ENCODE peak calls at places on chromosomes 11 and 22, in nine cellular contexts. One of them, this sample, is unnamed.

GRCh38 chr22:20146777-20147176 is 4.1 kb downstream of the CCDC188 start:
- DNase-seq in tibial nerve: no peak
- DNase-seq in heart right ventricle: no peak
- DNase-seq in CD4-positive, CD25-positive, alpha-beta regulatory T cell: no peak
- DNase-seq in CD8-positive, alpha-beta memory T cell: no peak
- DNase-seq in esophagus squamous epithelium: no peak
- DNase-seq in sigmoid colon: no peak
- DNase-seq in body of pancreas: no peak
- DNase-seq in effector memory CD4-positive, alpha-beta T cell: no peak
- DNase-seq in this sample: no peak

GRCh38 chr11:44716256-44716655 is 10.5 kb upstream of the TSPAN18 start:
- DNase-seq in tibial nerve: no peak
- DNase-seq in heart right ventricle: no peak
- DNase-seq in CD4-positive, CD25-positive, alpha-beta regulatory T cell: no peak
- DNase-seq in CD8-positive, alpha-beta memory T cell: no peak
- DNase-seq in esophagus squamous epithelium: no peak
- DNase-seq in sigmoid colon: no peak
- DNase-seq in body of pancreas: no peak
- DNase-seq in effector memory CD4-positive, alpha-beta T cell: no peak
- DNase-seq in this sample: no peak

GRCh38 chr11:8650401-8650990 is 32.0 kb downstream of the TRIM66 start:
- DNase-seq in tibial nerve: no peak
- DNase-seq in heart right ventricle: no peak
- DNase-seq in CD4-positive, CD25-positive, alpha-beta regulatory T cell: no peak
- DNase-seq in CD8-positive, alpha-beta memory T cell: no peak
- DNase-seq in esophagus squamous epithelium: no peak
- DNase-seq in sigmoid colon: no peak
- DNase-seq in body of pancreas: no peak
- DNase-seq in effector memory CD4-positive, alpha-beta T cell: no peak
- DNase-seq in this sample: no peak

GRCh38 chr11:84899740-84900139 is 727.4 kb downstream of the DLG2 start:
- DNase-seq in tibial nerve: no peak
- DNase-seq in heart right ventricle: no peak
- DNase-seq in CD4-positive, CD25-positive, alpha-beta regulatory T cell: no peak
- DNase-seq in CD8-positive, alpha-beta memory T cell: no peak
- DNase-seq in esophagus squamous epithelium: no peak
- DNase-seq in sigmoid colon: no peak
- DNase-seq in body of pancreas: no peak
- DNase-seq in effector memory CD4-positive, alpha-beta T cell: no peak
- DNase-seq in this sample: no peak

GRCh38 chr22:49992921-49993648 is 19.5 kb downstream of the IL17REL start:
- DNase-seq in tibial nerve: no peak
- DNase-seq in heart right ventricle: peak; percentile 54
- DNase-seq in CD4-positive, CD25-positive, alpha-beta regulatory T cell: peak; percentile 63
- DNase-seq in CD8-positive, alpha-beta memory T cell: peak; percentile 44
- DNase-seq in esophagus squamous epithelium: no peak
- DNase-seq in sigmoid colon: peak; percentile 66
- DNase-seq in body of pancreas: peak; percentile 74
- DNase-seq in effector memory CD4-positive, alpha-beta T cell: peak; percentile 44
- DNase-seq in this sample: peak; percentile 53

GRCh38 chr11:59358595-59358994 is at the start of gene OR5AN1:
- DNase-seq in tibial nerve: no peak
- DNase-seq in heart right ventricle: no peak
- DNase-seq in CD4-positive, CD25-positive, alpha-beta regulatory T cell: no peak
- DNase-seq in CD8-positive, alpha-beta memory T cell: no peak
- DNase-seq in esophagus squamous epithelium: no peak
- DNase-seq in sigmoid colon: no peak
- DNase-seq in body of pancreas: no peak
- DNase-seq in effector memory CD4-positive, alpha-beta T cell: no peak
- DNase-seq in this sample: no peak

GRCh38 chr11:2378527-2379210 is 1.6 kb downstream of the CD81 start:
- DNase-seq in tibial nerve: peak; percentile 64
- DNase-seq in heart right ventricle: peak; percentile 69
- DNase-seq in CD4-positive, CD25-positive, alpha-beta regulatory T cell: no peak
- DNase-seq in CD8-positive, alpha-beta memory T cell: no peak
- DNase-seq in esophagus squamous epithelium: no peak
- DNase-seq in sigmoid colon: peak; percentile 88
- DNase-seq in body of pancreas: no peak
- DNase-seq in effector memory CD4-positive, alpha-beta T cell: no peak
- DNase-seq in this sample: no peak

GRCh38 chr11:70050243-70050642 is 27.9 kb upstream of the ANO1 start:
- DNase-seq in tibial nerve: no peak
- DNase-seq in heart right ventricle: no peak
- DNase-seq in CD4-positive, CD25-positive, alpha-beta regulatory T cell: no peak
- DNase-seq in CD8-positive, alpha-beta memory T cell: no peak
- DNase-seq in esophagus squamous epithelium: no peak
- DNase-seq in sigmoid colon: no peak
- DNase-seq in body of pancreas: no peak
- DNase-seq in effector memory CD4-positive, alpha-beta T cell: no peak
- DNase-seq in this sample: no peak

GRCh38 chr11:68148071-68148805 is 27.1 kb upstream of the CHKA start:
- DNase-seq in tibial nerve: no peak
- DNase-seq in heart right ventricle: no peak
- DNase-seq in CD4-positive, CD25-positive, alpha-beta regulatory T cell: no peak
- DNase-seq in CD8-positive, alpha-beta memory T cell: no peak
- DNase-seq in esophagus squamous epithelium: no peak
- DNase-seq in sigmoid colon: no peak
- DNase-seq in body of pancreas: no peak
- DNase-seq in effector memory CD4-positive, alpha-beta T cell: no peak
- DNase-seq in this sample: no peak

GRCh38 chr11:1771700-1772099 is 8.0 kb upstream of the CTSD start:
- DNase-seq in tibial nerve: no peak
- DNase-seq in heart right ventricle: peak; percentile 4
- DNase-seq in CD4-positive, CD25-positive, alpha-beta regulatory T cell: no peak
- DNase-seq in CD8-positive, alpha-beta memory T cell: no peak
- DNase-seq in esophagus squamous epithelium: no peak
- DNase-seq in sigmoid colon: peak; percentile 58
- DNase-seq in body of pancreas: peak; percentile 7
- DNase-seq in effector memory CD4-positive, alpha-beta T cell: no peak
- DNase-seq in this sample: no peak

GRCh38 chr11:20544536-20545237 is 54.7 kb upstream of the SLC6A5 start:
- DNase-seq in tibial nerve: no peak
- DNase-seq in heart right ventricle: no peak
- DNase-seq in CD4-positive, CD25-positive, alpha-beta regulatory T cell: no peak
- DNase-seq in CD8-positive, alpha-beta memory T cell: no peak
- DNase-seq in esophagus squamous epithelium: no peak
- DNase-seq in sigmoid colon: no peak
- DNase-seq in body of pancreas: no peak
- DNase-seq in effector memory CD4-positive, alpha-beta T cell: no peak
- DNase-seq in this sample: no peak

GRCh38 chr11:111707039-111707690 is 59.0 kb downstream of the PPP2R1B start:
- DNase-seq in tibial nerve: peak; percentile 39
- DNase-seq in heart right ventricle: peak; percentile 61
- DNase-seq in CD4-positive, CD25-positive, alpha-beta regulatory T cell: no peak
- DNase-seq in CD8-positive, alpha-beta memory T cell: no peak
- DNase-seq in esophagus squamous epithelium: no peak
- DNase-seq in sigmoid colon: peak; percentile 87
- DNase-seq in body of pancreas: peak; percentile 64
- DNase-seq in effector memory CD4-positive, alpha-beta T cell: no peak
- DNase-seq in this sample: no peak

GRCh38 chr11:10930961-10931760 is 73.3 kb upstream of the ZBED5 start:
- DNase-seq in tibial nerve: peak; percentile 48
- DNase-seq in heart right ventricle: peak; percentile 80
- DNase-seq in CD4-positive, CD25-positive, alpha-beta regulatory T cell: peak; percentile 33
- DNase-seq in CD8-positive, alpha-beta memory T cell: peak; percentile 26
- DNase-seq in esophagus squamous epithelium: no peak
- DNase-seq in sigmoid colon: peak; percentile 93
- DNase-seq in body of pancreas: peak; percentile 46
- DNase-seq in effector memory CD4-positive, alpha-beta T cell: peak; percentile 27
- DNase-seq in this sample: peak; percentile 30

GRCh38 chr22:24789516-24789915 is 15.0 kb upstream of the PIWIL3 start:
- DNase-seq in tibial nerve: no peak
- DNase-seq in heart right ventricle: no peak
- DNase-seq in CD4-positive, CD25-positive, alpha-beta regulatory T cell: no peak
- DNase-seq in CD8-positive, alpha-beta memory T cell: no peak
- DNase-seq in esophagus squamous epithelium: no peak
- DNase-seq in sigmoid colon: no peak
- DNase-seq in body of pancreas: no peak
- DNase-seq in effector memory CD4-positive, alpha-beta T cell: no peak
- DNase-seq in this sample: no peak

GRCh38 chr22:20647586-20648305 is 126.2 kb upstream of the SERPIND1 start:
- DNase-seq in tibial nerve: no peak
- DNase-seq in heart right ventricle: no peak
- DNase-seq in CD4-positive, CD25-positive, alpha-beta regulatory T cell: no peak
- DNase-seq in CD8-positive, alpha-beta memory T cell: no peak
- DNase-seq in esophagus squamous epithelium: no peak
- DNase-seq in sigmoid colon: no peak
- DNase-seq in body of pancreas: no peak
- DNase-seq in effector memory CD4-positive, alpha-beta T cell: no peak
- DNase-seq in this sample: no peak

GRCh38 chr11:76041208-76041607 is 165.1 kb downstream of the WNT11 start:
- DNase-seq in tibial nerve: no peak
- DNase-seq in heart right ventricle: no peak
- DNase-seq in CD4-positive, CD25-positive, alpha-beta regulatory T cell: no peak
- DNase-seq in CD8-positive, alpha-beta memory T cell: no peak
- DNase-seq in esophagus squamous epithelium: no peak
- DNase-seq in sigmoid colon: no peak
- DNase-seq in body of pancreas: no peak
- DNase-seq in effector memory CD4-positive, alpha-beta T cell: no peak
- DNase-seq in this sample: no peak

GRCh38 chr11:73729594-73730206 is 31.2 kb downstream of the RAB6A start:
- DNase-seq in tibial nerve: no peak
- DNase-seq in heart right ventricle: no peak
- DNase-seq in CD4-positive, CD25-positive, alpha-beta regulatory T cell: no peak
- DNase-seq in CD8-positive, alpha-beta memory T cell: no peak
- DNase-seq in esophagus squamous epithelium: no peak
- DNase-seq in sigmoid colon: no peak
- DNase-seq in body of pancreas: no peak
- DNase-seq in effector memory CD4-positive, alpha-beta T cell: no peak
- DNase-seq in this sample: no peak

GRCh38 chr22:19576460-19577421 is 52.5 kb upstream of the CLDN5 start:
- DNase-seq in tibial nerve: no peak
- DNase-seq in heart right ventricle: peak; percentile 48
- DNase-seq in CD4-positive, CD25-positive, alpha-beta regulatory T cell: no peak
- DNase-seq in CD8-positive, alpha-beta memory T cell: no peak
- DNase-seq in esophagus squamous epithelium: no peak
- DNase-seq in sigmoid colon: peak; percentile 63
- DNase-seq in body of pancreas: no peak
- DNase-seq in effector memory CD4-positive, alpha-beta T cell: no peak
- DNase-seq in this sample: no peak

GRCh38 chr11:73147771-73148681 is 5.9 kb upstream of the FCHSD2 start:
- DNase-seq in tibial nerve: no peak
- DNase-seq in heart right ventricle: peak; percentile 79
- DNase-seq in CD4-positive, CD25-positive, alpha-beta regulatory T cell: no peak
- DNase-seq in CD8-positive, alpha-beta memory T cell: no peak
- DNase-seq in esophagus squamous epithelium: no peak
- DNase-seq in sigmoid colon: peak; percentile 73
- DNase-seq in body of pancreas: peak; percentile 57
- DNase-seq in effector memory CD4-positive, alpha-beta T cell: no peak
- DNase-seq in this sample: no peak

GRCh38 chr22:47065756-47066615 is 303.5 kb downstream of the TBC1D22A start:
- DNase-seq in tibial nerve: no peak
- DNase-seq in heart right ventricle: no peak
- DNase-seq in CD4-positive, CD25-positive, alpha-beta regulatory T cell: no peak
- DNase-seq in CD8-positive, alpha-beta memory T cell: no peak
- DNase-seq in esophagus squamous epithelium: no peak
- DNase-seq in sigmoid colon: no peak
- DNase-seq in body of pancreas: peak; percentile 7
- DNase-seq in effector memory CD4-positive, alpha-beta T cell: no peak
- DNase-seq in this sample: no peak

GRCh38 chr11:88281317-88281712 is 56.2 kb downstream of the CTSC start:
- DNase-seq in tibial nerve: no peak
- DNase-seq in heart right ventricle: no peak
- DNase-seq in CD4-positive, CD25-positive, alpha-beta regulatory T cell: no peak
- DNase-seq in CD8-positive, alpha-beta memory T cell: no peak
- DNase-seq in esophagus squamous epithelium: no peak
- DNase-seq in sigmoid colon: no peak
- DNase-seq in body of pancreas: no peak
- DNase-seq in effector memory CD4-positive, alpha-beta T cell: no peak
- DNase-seq in this sample: no peak

GRCh38 chr11:19853016-19853415 is 140.4 kb downstream of the NAV2 start:
- DNase-seq in tibial nerve: no peak
- DNase-seq in heart right ventricle: no peak
- DNase-seq in CD4-positive, CD25-positive, alpha-beta regulatory T cell: no peak
- DNase-seq in CD8-positive, alpha-beta memory T cell: no peak
- DNase-seq in esophagus squamous epithelium: no peak
- DNase-seq in sigmoid colon: no peak
- DNase-seq in body of pancreas: no peak
- DNase-seq in effector memory CD4-positive, alpha-beta T cell: no peak
- DNase-seq in this sample: no peak

GRCh38 chr11:119743041-119743440 is 14.0 kb upstream of the NECTIN1 start:
- DNase-seq in tibial nerve: no peak
- DNase-seq in heart right ventricle: no peak
- DNase-seq in CD4-positive, CD25-positive, alpha-beta regulatory T cell: no peak
- DNase-seq in CD8-positive, alpha-beta memory T cell: no peak
- DNase-seq in esophagus squamous epithelium: no peak
- DNase-seq in sigmoid colon: no peak
- DNase-seq in body of pancreas: peak; percentile 7
- DNase-seq in effector memory CD4-positive, alpha-beta T cell: no peak
- DNase-seq in this sample: no peak
- H3K27me3 ChIP-seq in tibial nerve: peaks cover 18% of the 10 kb centered on the region
- H3K27me3 ChIP-seq in heart right ventricle: peaks cover 31% of the 10 kb centered on the region
- H3K27me3 ChIP-seq in CD4-positive, CD25-positive, alpha-beta regulatory T cell: peaks cover 9% of the 10 kb centered on the region
- H3K27me3 ChIP-seq in CD8-positive, alpha-beta memory T cell: peaks cover 13% of the 10 kb centered on the region
- H3K27me3 ChIP-seq in esophagus squamous epithelium: no peaks in the 10 kb centered on the region
- H3K27me3 ChIP-seq in sigmoid colon: peaks cover 55% of the 10 kb centered on the region
- H3K27me3 ChIP-seq in body of pancreas: no peaks in the 10 kb centered on the region
- H3K27me3 ChIP-seq in effector memory CD4-positive, alpha-beta T cell: peaks cover 13% of the 10 kb centered on the region
- H3K27me3 ChIP-seq in this sample: no peaks in the 10 kb centered on the region

GRCh38 chr22:48682517-48682916 is 1145.2 kb downstream of the BRD1 start:
- DNase-seq in tibial nerve: no peak
- DNase-seq in heart right ventricle: no peak
- DNase-seq in CD4-positive, CD25-positive, alpha-beta regulatory T cell: no peak
- DNase-seq in CD8-positive, alpha-beta memory T cell: no peak
- DNase-seq in esophagus squamous epithelium: no peak
- DNase-seq in sigmoid colon: no peak
- DNase-seq in body of pancreas: no peak
- DNase-seq in effector memory CD4-positive, alpha-beta T cell: no peak
- DNase-seq in this sample: no peak
- H3K9me3 ChIP-seq in tibial nerve: no peaks in the 10 kb centered on the region
- H3K9me3 ChIP-seq in heart right ventricle: no peaks in the 10 kb centered on the region
- H3K9me3 ChIP-seq in CD4-positive, CD25-positive, alpha-beta regulatory T cell: no peaks in the 10 kb centered on the region
- H3K9me3 ChIP-seq in CD8-positive, alpha-beta memory T cell: no peaks in the 10 kb centered on the region
- H3K9me3 ChIP-seq in esophagus squamous epithelium: no peaks in the 10 kb centered on the region
- H3K9me3 ChIP-seq in sigmoid colon: no peaks in the 10 kb centered on the region
- H3K9me3 ChIP-seq in body of pancreas: no peaks in the 10 kb centered on the region
- H3K9me3 ChIP-seq in effector memory CD4-positive, alpha-beta T cell: no peaks in the 10 kb centered on the region
- H3K9me3 ChIP-seq in this sample: no peaks in the 10 kb centered on the region

GRCh38 chr22:39152511-39153219 is at the start of gene CBX7:
- DNase-seq in tibial nerve: peak; percentile 91
- DNase-seq in heart right ventricle: peak; percentile 95
- DNase-seq in CD4-positive, CD25-positive, alpha-beta regulatory T cell: peak; percentile 92
- DNase-seq in CD8-positive, alpha-beta memory T cell: peak; percentile 90
- DNase-seq in esophagus squamous epithelium: peak; percentile 67
- DNase-seq in sigmoid colon: peak; percentile 98
- DNase-seq in body of pancreas: peak; percentile 96
- DNase-seq in effector memory CD4-positive, alpha-beta T cell: peak; percentile 88
- DNase-seq in this sample: peak; percentile 95
- H3K4me3 ChIP-seq in tibial nerve: peak within 1 kb of the TSS; percentile 90
- H3K4me3 ChIP-seq in heart right ventricle: peak within 1 kb of the TSS; percentile 99
- H3K4me3 ChIP-seq in CD4-positive, CD25-positive, alpha-beta regulatory T cell: peak within 1 kb of the TSS; percentile 80
- H3K4me3 ChIP-seq in CD8-positive, alpha-beta memory T cell: peak within 1 kb of the TSS; percentile 91
- H3K4me3 ChIP-seq in esophagus squamous epithelium: peak within 1 kb of the TSS; percentile 89
- H3K4me3 ChIP-seq in sigmoid colon: peak within 1 kb of the TSS; percentile 75
- H3K4me3 ChIP-seq in body of pancreas: peak within 1 kb of the TSS; percentile 86
- H3K4me3 ChIP-seq in effector memory CD4-positive, alpha-beta T cell: peak within 1 kb of the TSS; percentile 70
- H3K4me3 ChIP-seq in this sample: peak within 1 kb of the TSS; percentile 95

DNA sequence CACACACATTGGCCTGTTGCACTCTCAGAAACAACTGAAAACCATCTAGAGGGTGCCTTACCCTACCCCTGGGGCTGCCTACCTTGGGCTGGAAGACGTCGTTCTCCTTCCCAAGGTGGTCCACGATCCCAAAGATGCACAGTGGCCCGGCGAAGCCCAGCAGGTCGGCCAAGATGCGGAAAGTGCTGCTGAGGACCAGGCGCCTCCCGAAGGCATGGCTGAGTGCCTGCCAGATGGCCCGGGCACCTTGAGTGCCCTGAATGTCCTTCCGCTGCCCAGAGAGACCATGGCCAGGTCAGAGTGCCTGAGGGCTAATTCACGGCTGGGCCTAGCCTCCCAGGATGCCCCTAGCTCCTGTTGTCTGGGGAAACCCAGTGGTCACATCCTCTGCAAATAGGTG is 16.2 kb downstream of the ABCC8 start:
- DNase-seq in tibial nerve: no peak
- DNase-seq in heart right ventricle: no peak
- DNase-seq in CD4-positive, CD25-positive, alpha-beta regulatory T cell: no peak
- DNase-seq in CD8-positive, alpha-beta memory T cell: no peak
- DNase-seq in esophagus squamous epithelium: no peak
- DNase-seq in sigmoid colon: no peak
- DNase-seq in body of pancreas: no peak
- DNase-seq in effector memory CD4-positive, alpha-beta T cell: no peak
- DNase-seq in this sample: no peak
- H3K27me3 ChIP-seq in tibial nerve: no peaks in the 10 kb centered on the region
- H3K27me3 ChIP-seq in heart right ventricle: no peaks in the 10 kb centered on the region
- H3K27me3 ChIP-seq in CD4-positive, CD25-positive, alpha-beta regulatory T cell: no peaks in the 10 kb centered on the region
- H3K27me3 ChIP-seq in CD8-positive, alpha-beta memory T cell: no peaks in the 10 kb centered on the region
- H3K27me3 ChIP-seq in esophagus squamous epithelium: no peaks in the 10 kb centered on the region
- H3K27me3 ChIP-seq in sigmoid colon: no peaks in the 10 kb centered on the region
- H3K27me3 ChIP-seq in body of pancreas: no peaks in the 10 kb centered on the region
- H3K27me3 ChIP-seq in effector memory CD4-positive, alpha-beta T cell: no peaks in the 10 kb centered on the region
- H3K27me3 ChIP-seq in this sample: no peaks in the 10 kb centered on the region